ENCODE peak calls at places on chromosomes 1 and 21, in eight cellular contexts. One of them, this sample, is unnamed.
A peak's percentile ranks its signal among the peaks of the same experiment; 100 is the strongest.

GRCh38 chr1:37143818-37144217 is 109.5 kb upstream of the GRIK3 start:
- DNase-seq in mucosa of descending colon: no peak
- DNase-seq in IMR-90: no peak
- DNase-seq in NT2/D1: no peak
- DNase-seq in Karpas-422: peak; percentile 52
- DNase-seq in aorta: no peak
- DNase-seq in breast epithelium: no peak
- DNase-seq in fibroblast of lung: no peak
- DNase-seq in this sample: no peak

GRCh38 chr1:97340951-97341350 is 579.9 kb downstream of the DPYD start:
- DNase-seq in mucosa of descending colon: no peak
- DNase-seq in fibroblast of lung: peak; percentile 77
- DNase-seq in Karpas-422: no peak
- DNase-seq in NT2/D1: no peak
- DNase-seq in breast epithelium: no peak
- DNase-seq in aorta: no peak
- DNase-seq in IMR-90: peak; percentile 84
- DNase-seq in this sample: no peak

GRCh38 chr1:1631793-1632420 is at the start of gene MMP23B:
- DNase-seq in fibroblast of lung: peak; percentile 70
- DNase-seq in Karpas-422: no peak
- DNase-seq in mucosa of descending colon: no peak
- DNase-seq in IMR-90: no peak
- DNase-seq in aorta: peak; percentile 78
- DNase-seq in NT2/D1: no peak
- DNase-seq in breast epithelium: no peak
- DNase-seq in this sample: no peak

GRCh38 chr1:29538586-29538985 is 302.3 kb downstream of the PTPRU start:
- DNase-seq in mucosa of descending colon: no peak
- DNase-seq in NT2/D1: no peak
- DNase-seq in aorta: no peak
- DNase-seq in fibroblast of lung: no peak
- DNase-seq in Karpas-422: no peak
- DNase-seq in IMR-90: no peak
- DNase-seq in breast epithelium: no peak
- DNase-seq in this sample: no peak

GRCh38 chr1:10278880-10279279 is 68.5 kb downstream of the KIF1B start:
- DNase-seq in mucosa of descending colon: no peak
- DNase-seq in fibroblast of lung: no peak
- DNase-seq in IMR-90: no peak
- DNase-seq in breast epithelium: no peak
- DNase-seq in aorta: no peak
- DNase-seq in NT2/D1: no peak
- DNase-seq in Karpas-422: no peak
- DNase-seq in this sample: no peak

GRCh38 chr1:232704694-232705680 is 75.1 kb upstream of the SIPA1L2 start:
- DNase-seq in fibroblast of lung: peak; percentile 93
- DNase-seq in breast epithelium: peak; percentile 60
- DNase-seq in aorta: no peak
- DNase-seq in mucosa of descending colon: peak; percentile 51
- DNase-seq in Karpas-422: no peak
- DNase-seq in IMR-90: peak; percentile 91
- DNase-seq in NT2/D1: no peak
- DNase-seq in this sample: peak; percentile 79

GRCh38 chr1:236489710-236490377 is 33.9 kb upstream of the LGALS8 start:
- DNase-seq in aorta: no peak
- DNase-seq in NT2/D1: peak; percentile 43
- DNase-seq in Karpas-422: peak; percentile 71
- DNase-seq in mucosa of descending colon: peak; percentile 45
- DNase-seq in IMR-90: peak; percentile 55
- DNase-seq in fibroblast of lung: peak; percentile 74
- DNase-seq in breast epithelium: no peak
- DNase-seq in this sample: no peak

GRCh38 chr1:151197863-151198253 is 494 bp upstream of the PIP5K1A start:
- DNase-seq in mucosa of descending colon: peak; percentile 32
- DNase-seq in NT2/D1: no peak
- DNase-seq in IMR-90: no peak
- DNase-seq in fibroblast of lung: no peak
- DNase-seq in breast epithelium: no peak
- DNase-seq in aorta: no peak
- DNase-seq in Karpas-422: peak; percentile 57
- DNase-seq in this sample: peak; percentile 29

GRCh38 chr1:158425020-158425419 is 1.0 kb downstream of the OR10K2 start:
- DNase-seq in aorta: no peak
- DNase-seq in fibroblast of lung: no peak
- DNase-seq in IMR-90: no peak
- DNase-seq in mucosa of descending colon: no peak
- DNase-seq in NT2/D1: no peak
- DNase-seq in breast epithelium: no peak
- DNase-seq in Karpas-422: no peak
- DNase-seq in this sample: no peak

GRCh38 chr1:119083479-119083878 is 57.0 kb downstream of the WARS2 start:
- DNase-seq in IMR-90: no peak
- DNase-seq in fibroblast of lung: no peak
- DNase-seq in Karpas-422: no peak
- DNase-seq in aorta: no peak
- DNase-seq in mucosa of descending colon: no peak
- DNase-seq in NT2/D1: no peak
- DNase-seq in breast epithelium: no peak
- DNase-seq in this sample: no peak

GRCh38 chr1:970242-970972 is 4.1 kb downstream of the PLEKHN1 start:
- DNase-seq in aorta: no peak
- DNase-seq in NT2/D1: no peak
- DNase-seq in breast epithelium: no peak
- DNase-seq in IMR-90: no peak
- DNase-seq in mucosa of descending colon: no peak
- DNase-seq in fibroblast of lung: no peak
- DNase-seq in Karpas-422: no peak
- DNase-seq in this sample: no peak

GRCh38 chr1:221032616-221033342 is 153.5 kb downstream of the HLX start:
- DNase-seq in NT2/D1: no peak
- DNase-seq in breast epithelium: no peak
- DNase-seq in fibroblast of lung: no peak
- DNase-seq in aorta: no peak
- DNase-seq in IMR-90: no peak
- DNase-seq in mucosa of descending colon: no peak
- DNase-seq in Karpas-422: no peak
- DNase-seq in this sample: no peak

GRCh38 chr1:14706656-14707055 is 108.2 kb downstream of the KAZN start:
- DNase-seq in aorta: no peak
- DNase-seq in NT2/D1: no peak
- DNase-seq in breast epithelium: no peak
- DNase-seq in Karpas-422: no peak
- DNase-seq in fibroblast of lung: no peak
- DNase-seq in mucosa of descending colon: no peak
- DNase-seq in IMR-90: no peak
- DNase-seq in this sample: no peak

GRCh38 chr1:107153033-107153432 is 12.2 kb downstream of the NTNG1 start:
- DNase-seq in mucosa of descending colon: no peak
- DNase-seq in IMR-90: no peak
- DNase-seq in Karpas-422: peak; percentile 44
- DNase-seq in breast epithelium: no peak
- DNase-seq in aorta: no peak
- DNase-seq in fibroblast of lung: no peak
- DNase-seq in NT2/D1: no peak
- DNase-seq in this sample: no peak

GRCh38 chr1:232468249-232468648 is 161.7 kb downstream of the SIPA1L2 start:
- DNase-seq in fibroblast of lung: no peak
- DNase-seq in aorta: no peak
- DNase-seq in NT2/D1: no peak
- DNase-seq in mucosa of descending colon: no peak
- DNase-seq in Karpas-422: no peak
- DNase-seq in breast epithelium: no peak
- DNase-seq in IMR-90: no peak
- DNase-seq in this sample: no peak

GRCh38 chr1:94284481-94284880 is 47.1 kb upstream of the ARHGAP29 start:
- DNase-seq in breast epithelium: no peak
- DNase-seq in fibroblast of lung: peak; percentile 44
- DNase-seq in NT2/D1: no peak
- DNase-seq in IMR-90: peak; percentile 48
- DNase-seq in aorta: no peak
- DNase-seq in mucosa of descending colon: no peak
- DNase-seq in Karpas-422: no peak
- DNase-seq in this sample: no peak

GRCh38 chr1:215710340-215710971 is 143.4 kb downstream of the KCTD3 start:
- DNase-seq in fibroblast of lung: peak; percentile 76
- DNase-seq in Karpas-422: peak; percentile 91
- DNase-seq in aorta: no peak
- DNase-seq in mucosa of descending colon: peak; percentile 37
- DNase-seq in IMR-90: peak; percentile 69
- DNase-seq in breast epithelium: no peak
- DNase-seq in NT2/D1: peak; percentile 85
- DNase-seq in this sample: no peak

GRCh38 chr1:110421159-110421777 is 13.8 kb upstream of the LAMTOR5 start:
- DNase-seq in aorta: no peak
- DNase-seq in Karpas-422: no peak
- DNase-seq in NT2/D1: no peak
- DNase-seq in IMR-90: peak; percentile 67
- DNase-seq in mucosa of descending colon: no peak
- DNase-seq in fibroblast of lung: peak; percentile 66
- DNase-seq in breast epithelium: no peak
- DNase-seq in this sample: peak; percentile 79

GRCh38 chr1:110420023-110420662 is 12.6 kb upstream of the LAMTOR5 start:
- DNase-seq in fibroblast of lung: no peak
- DNase-seq in mucosa of descending colon: no peak
- DNase-seq in IMR-90: no peak
- DNase-seq in aorta: no peak
- DNase-seq in breast epithelium: no peak
- DNase-seq in Karpas-422: no peak
- DNase-seq in NT2/D1: no peak
- DNase-seq in this sample: no peak

GRCh38 chr1:110424699-110425098 is 17.2 kb upstream of the LAMTOR5 start:
- DNase-seq in IMR-90: no peak
- DNase-seq in Karpas-422: no peak
- DNase-seq in NT2/D1: no peak
- DNase-seq in mucosa of descending colon: no peak
- DNase-seq in breast epithelium: no peak
- DNase-seq in fibroblast of lung: peak; percentile 20
- DNase-seq in aorta: no peak
- DNase-seq in this sample: peak; percentile 32

DNA sequence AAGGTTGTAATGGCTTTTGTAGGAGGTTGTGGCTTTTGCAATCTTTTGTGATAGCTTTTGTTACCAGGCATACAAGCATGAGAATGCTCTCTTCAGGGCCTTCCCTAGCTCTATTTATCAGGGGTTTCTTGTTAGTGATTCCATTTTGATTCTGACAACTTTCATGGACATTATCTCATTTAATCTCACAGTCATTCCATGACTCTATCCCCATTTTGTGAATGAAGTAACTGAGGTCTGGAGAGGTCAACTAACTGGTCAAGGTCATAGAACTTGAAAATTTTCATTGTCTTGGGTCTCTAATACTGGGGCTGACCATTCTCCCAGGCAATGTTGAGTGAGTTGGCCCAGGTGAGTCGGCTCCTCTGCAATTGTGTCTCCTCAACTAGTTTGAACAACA is 11.2 kb upstream of the LAMTOR5 start:
- DNase-seq in aorta: no peak
- DNase-seq in Karpas-422: no peak
- DNase-seq in fibroblast of lung: no peak
- DNase-seq in IMR-90: no peak
- DNase-seq in breast epithelium: no peak
- DNase-seq in mucosa of descending colon: no peak
- DNase-seq in NT2/D1: no peak
- DNase-seq in this sample: no peak
- H3K9me3 ChIP-seq in aorta: no peaks in the 10 kb centered on the region
- H3K9me3 ChIP-seq in Karpas-422: no peaks in the 10 kb centered on the region
- H3K9me3 ChIP-seq in fibroblast of lung: no peaks in the 10 kb centered on the region
- H3K9me3 ChIP-seq in IMR-90: no peaks in the 10 kb centered on the region
- H3K9me3 ChIP-seq in breast epithelium: no peaks in the 10 kb centered on the region
- H3K9me3 ChIP-seq in mucosa of descending colon: no peaks in the 10 kb centered on the region
- H3K9me3 ChIP-seq in NT2/D1: peaks cover 13% of the 10 kb centered on the region
- H3K9me3 ChIP-seq in this sample: no peaks in the 10 kb centered on the region

DNA sequence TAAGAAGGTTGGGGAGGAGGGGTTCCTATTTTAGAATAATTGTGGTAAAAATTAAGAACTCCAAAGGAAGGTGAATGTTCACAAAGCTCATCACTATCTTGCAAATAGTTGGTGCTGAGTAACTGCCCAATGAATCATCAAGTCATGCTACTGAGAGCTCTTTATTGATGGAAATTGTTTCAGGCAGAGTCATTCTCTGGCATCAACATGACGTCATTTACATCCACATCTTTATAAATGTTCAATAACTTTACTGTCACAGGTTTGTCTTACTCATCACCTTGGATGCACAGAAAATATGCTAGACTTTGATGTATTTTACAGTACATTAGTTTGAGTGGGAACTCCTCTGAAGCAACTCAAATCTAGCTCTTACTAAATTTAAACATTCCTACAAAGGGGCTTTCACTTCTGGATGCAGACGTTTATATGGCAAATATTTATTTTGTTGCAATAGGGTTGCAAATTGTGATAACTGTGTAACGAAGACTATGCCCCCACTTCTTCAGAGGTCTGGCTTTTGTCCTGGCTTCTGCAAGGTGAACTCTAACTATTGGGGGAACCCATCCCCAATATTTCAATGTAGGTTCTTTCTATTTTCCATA is 273.7 kb upstream of the AJAP1 start:
- DNase-seq in IMR-90: no peak
- DNase-seq in NT2/D1: no peak
- DNase-seq in breast epithelium: no peak
- DNase-seq in mucosa of descending colon: no peak
- DNase-seq in fibroblast of lung: no peak
- DNase-seq in Karpas-422: no peak
- DNase-seq in aorta: no peak
- DNase-seq in this sample: no peak
- H3K9me3 ChIP-seq in IMR-90: peaks cover 31% of the 10 kb centered on the region
- H3K9me3 ChIP-seq in NT2/D1: peaks cover 33% of the 10 kb centered on the region
- H3K9me3 ChIP-seq in breast epithelium: peaks cover 25% of the 10 kb centered on the region
- H3K9me3 ChIP-seq in mucosa of descending colon: peaks cover 30% of the 10 kb centered on the region
- H3K9me3 ChIP-seq in fibroblast of lung: no peaks in the 10 kb centered on the region
- H3K9me3 ChIP-seq in Karpas-422: no peaks in the 10 kb centered on the region
- H3K9me3 ChIP-seq in aorta: no peaks in the 10 kb centered on the region
- H3K9me3 ChIP-seq in this sample: peaks cover 5% of the 10 kb centered on the region

DNA sequence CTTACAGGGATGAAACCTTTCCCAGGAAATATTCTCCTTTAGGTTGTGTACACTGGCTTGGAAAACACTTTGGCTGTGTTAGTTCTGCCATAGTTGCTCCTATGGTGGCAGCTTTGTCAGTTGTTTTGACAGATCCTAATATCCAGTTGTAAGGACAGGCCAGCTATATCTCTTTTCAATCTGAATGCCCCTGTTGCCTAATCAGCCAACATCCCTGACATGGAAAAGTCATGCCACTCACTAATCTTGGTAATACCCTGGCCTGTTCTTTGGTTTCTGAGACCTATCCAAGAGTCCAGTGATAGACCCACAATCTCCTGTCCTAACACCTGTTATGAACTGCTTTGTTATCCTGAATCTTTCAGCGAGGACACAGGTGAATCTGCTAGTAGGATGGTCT is 148.8 kb downstream of the MRPL39 start:
- DNase-seq in NT2/D1: no peak
- DNase-seq in Karpas-422: no peak
- DNase-seq in IMR-90: no peak
- DNase-seq in aorta: no peak
- DNase-seq in mucosa of descending colon: no peak
- DNase-seq in breast epithelium: no peak
- DNase-seq in fibroblast of lung: no peak
- DNase-seq in this sample: no peak
- H3K9me3 ChIP-seq in NT2/D1: no peaks in the 10 kb centered on the region
- H3K9me3 ChIP-seq in Karpas-422: no peaks in the 10 kb centered on the region
- H3K9me3 ChIP-seq in IMR-90: no peaks in the 10 kb centered on the region
- H3K9me3 ChIP-seq in aorta: no peaks in the 10 kb centered on the region
- H3K9me3 ChIP-seq in mucosa of descending colon: no peaks in the 10 kb centered on the region
- H3K9me3 ChIP-seq in breast epithelium: no peaks in the 10 kb centered on the region
- H3K9me3 ChIP-seq in fibroblast of lung: no peaks in the 10 kb centered on the region
- H3K9me3 ChIP-seq in this sample: no peaks in the 10 kb centered on the region

GRCh38 chr1:49541096-49541752 is 482.5 kb downstream of the AGBL4 start:
- DNase-seq in fibroblast of lung: no peak
- DNase-seq in Karpas-422: no peak
- DNase-seq in IMR-90: no peak
- DNase-seq in breast epithelium: no peak
- DNase-seq in NT2/D1: no peak
- DNase-seq in mucosa of descending colon: no peak
- DNase-seq in aorta: no peak
- DNase-seq in this sample: no peak
- H3K9me3 ChIP-seq in fibroblast of lung: no peaks in the 10 kb centered on the region
- H3K9me3 ChIP-seq in Karpas-422: no peaks in the 10 kb centered on the region
- H3K9me3 ChIP-seq in IMR-90: peaks cover 7% of the 10 kb centered on the region
- H3K9me3 ChIP-seq in breast epithelium: peaks cover 8% of the 10 kb centered on the region
- H3K9me3 ChIP-seq in NT2/D1: peaks cover 23% of the 10 kb centered on the region
- H3K9me3 ChIP-seq in mucosa of descending colon: peaks cover 35% of the 10 kb centered on the region
- H3K9me3 ChIP-seq in aorta: peaks cover 4% of the 10 kb centered on the region
- H3K9me3 ChIP-seq in this sample: no peaks in the 10 kb centered on the region